ENCODE peak calls at places on chromosomes 16 and 17, in eight cellular contexts. One of them, this sample, is unnamed.

GRCh38 chr16:80931985-80932720 is 74.5 kb downstream of the CMC2 start:
- DNase-seq in RWPE1: no peak
- DNase-seq in endodermal cell: peak
- DNase-seq in IMR-90: peak
- DNase-seq in ovary: peak
- DNase-seq in body of pancreas: peak
- DNase-seq in AG04450: no peak
- DNase-seq in transverse colon: peak
- DNase-seq in this sample: peak

GRCh38 chr17:75049057-75049456 is 2.0 kb downstream of the KCTD2 start:
- DNase-seq in RWPE1: no peak
- DNase-seq in endodermal cell: no peak
- DNase-seq in IMR-90: no peak
- DNase-seq in ovary: no peak
- DNase-seq in body of pancreas: no peak
- DNase-seq in AG04450: no peak
- DNase-seq in transverse colon: no peak
- DNase-seq in this sample: no peak

GRCh38 chr17:75044716-75045115 is 2.1 kb downstream of the ATP5PD start:
- DNase-seq in RWPE1: no peak
- DNase-seq in endodermal cell: peak
- DNase-seq in IMR-90: no peak
- DNase-seq in ovary: no peak
- DNase-seq in body of pancreas: no peak
- DNase-seq in AG04450: no peak
- DNase-seq in transverse colon: no peak
- DNase-seq in this sample: no peak

GRCh38 chr16:50021509-50021908 is 3.5 kb upstream of the CNEP1R1 start:
- DNase-seq in RWPE1: no peak
- DNase-seq in endodermal cell: peak
- DNase-seq in IMR-90: no peak
- DNase-seq in ovary: no peak
- DNase-seq in body of pancreas: no peak
- DNase-seq in AG04450: no peak
- DNase-seq in transverse colon: no peak
- DNase-seq in this sample: no peak

GRCh38 chr17:5798104-5798503 is 213.8 kb upstream of the NLRP1 start:
- DNase-seq in RWPE1: no peak
- DNase-seq in endodermal cell: peak
- DNase-seq in IMR-90: no peak
- DNase-seq in ovary: no peak
- DNase-seq in body of pancreas: no peak
- DNase-seq in AG04450: no peak
- DNase-seq in transverse colon: no peak
- DNase-seq in this sample: no peak

GRCh38 chr17:8057691-8058114 is 18.8 kb downstream of the ALOX15B start:
- DNase-seq in RWPE1: peak
- DNase-seq in endodermal cell: peak
- DNase-seq in IMR-90: peak
- DNase-seq in ovary: peak
- DNase-seq in body of pancreas: peak
- DNase-seq in AG04450: peak
- DNase-seq in transverse colon: no peak
- DNase-seq in this sample: no peak

GRCh38 chr17:2837147-2837561 is 40.9 kb downstream of the RAP1GAP2 start:
- DNase-seq in RWPE1: no peak
- DNase-seq in endodermal cell: peak
- DNase-seq in IMR-90: no peak
- DNase-seq in ovary: no peak
- DNase-seq in body of pancreas: no peak
- DNase-seq in AG04450: no peak
- DNase-seq in transverse colon: no peak
- DNase-seq in this sample: no peak

GRCh38 chr16:1787056-1787321 is 4.2 kb downstream of the NUBP2 start:
- DNase-seq in RWPE1: no peak
- DNase-seq in endodermal cell: no peak
- DNase-seq in IMR-90: no peak
- DNase-seq in ovary: no peak
- DNase-seq in body of pancreas: no peak
- DNase-seq in AG04450: no peak
- DNase-seq in transverse colon: no peak
- DNase-seq in this sample: no peak

GRCh38 chr16:77599793-77600415 is 122.4 kb upstream of the NUDT7 start:
- DNase-seq in RWPE1: peak
- DNase-seq in endodermal cell: peak
- DNase-seq in IMR-90: peak
- DNase-seq in ovary: no peak
- DNase-seq in body of pancreas: peak
- DNase-seq in AG04450: no peak
- DNase-seq in transverse colon: peak
- DNase-seq in this sample: no peak

GRCh38 chr17:74288785-74289184 is 14.8 kb downstream of the DNAI2 start:
- DNase-seq in RWPE1: no peak
- DNase-seq in endodermal cell: no peak
- DNase-seq in IMR-90: no peak
- DNase-seq in ovary: no peak
- DNase-seq in body of pancreas: no peak
- DNase-seq in AG04450: no peak
- DNase-seq in transverse colon: no peak
- DNase-seq in this sample: no peak

GRCh38 chr17:75633484-75634375 is 496 bp downstream of the SMIM5 start:
- DNase-seq in RWPE1: peak
- DNase-seq in endodermal cell: peak
- DNase-seq in IMR-90: peak
- DNase-seq in ovary: peak
- DNase-seq in body of pancreas: peak
- DNase-seq in AG04450: peak
- DNase-seq in transverse colon: peak
- DNase-seq in this sample: no peak

GRCh38 chr16:59324462-59324861 is 590.3 kb upstream of the GOT2 start:
- DNase-seq in RWPE1: peak
- DNase-seq in endodermal cell: no peak
- DNase-seq in IMR-90: peak
- DNase-seq in ovary: no peak
- DNase-seq in body of pancreas: no peak
- DNase-seq in AG04450: no peak
- DNase-seq in transverse colon: no peak
- DNase-seq in this sample: no peak

DNA sequence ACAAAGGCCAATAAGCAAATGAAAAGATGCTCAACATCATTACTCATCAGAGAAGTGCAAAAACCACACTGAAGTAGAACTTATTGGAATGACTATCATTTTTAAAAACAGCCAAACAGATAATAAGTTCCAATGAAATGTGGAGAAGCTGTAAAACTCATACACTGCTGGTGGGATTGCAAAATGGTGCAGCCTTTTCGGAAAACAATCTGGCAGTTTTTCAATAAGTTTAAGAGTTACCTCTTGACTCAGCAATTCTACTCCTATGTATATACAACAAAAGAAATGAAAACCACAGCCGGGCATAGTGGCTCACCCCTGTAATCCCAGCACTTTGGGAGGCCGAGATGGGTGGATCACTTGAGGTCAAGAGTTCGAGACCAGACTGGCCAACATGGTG is 49.3 kb downstream of the AKAP10 start:
- DNase-seq in RWPE1: no peak
- DNase-seq in endodermal cell: no peak
- DNase-seq in IMR-90: peak
- DNase-seq in ovary: no peak
- DNase-seq in body of pancreas: no peak
- DNase-seq in AG04450: no peak
- DNase-seq in transverse colon: no peak
- DNase-seq in this sample: no peak
- H3K27ac ChIP-seq in RWPE1: no peak
- H3K27ac ChIP-seq in endodermal cell: no peak
- H3K27ac ChIP-seq in IMR-90: no peak
- H3K27ac ChIP-seq in ovary: no peak
- H3K27ac ChIP-seq in body of pancreas: no peak
- H3K27ac ChIP-seq in AG04450: no peak
- H3K27ac ChIP-seq in transverse colon: no peak
- H3K27ac ChIP-seq in this sample: no peak

GRCh38 chr17:47232465-47232864 is 21.2 kb upstream of the ITGB3 start:
- DNase-seq in RWPE1: no peak
- DNase-seq in endodermal cell: no peak
- DNase-seq in IMR-90: no peak
- DNase-seq in ovary: no peak
- DNase-seq in body of pancreas: no peak
- DNase-seq in AG04450: no peak
- DNase-seq in transverse colon: no peak
- DNase-seq in this sample: no peak

GRCh38 chr17:47231866-47232265 is 21.8 kb upstream of the ITGB3 start:
- DNase-seq in RWPE1: no peak
- DNase-seq in endodermal cell: no peak
- DNase-seq in IMR-90: no peak
- DNase-seq in ovary: no peak
- DNase-seq in body of pancreas: no peak
- DNase-seq in AG04450: no peak
- DNase-seq in transverse colon: no peak
- DNase-seq in this sample: no peak

GRCh38 chr17:47230864-47231263 is 21.7 kb downstream of the MYL4 start:
- DNase-seq in RWPE1: no peak
- DNase-seq in endodermal cell: no peak
- DNase-seq in IMR-90: no peak
- DNase-seq in ovary: no peak
- DNase-seq in body of pancreas: no peak
- DNase-seq in AG04450: no peak
- DNase-seq in transverse colon: no peak
- DNase-seq in this sample: no peak

GRCh38 chr17:47229535-47230443 is 20.6 kb downstream of the MYL4 start:
- DNase-seq in RWPE1: peak
- DNase-seq in endodermal cell: peak
- DNase-seq in IMR-90: peak
- DNase-seq in ovary: peak
- DNase-seq in body of pancreas: peak
- DNase-seq in AG04450: peak
- DNase-seq in transverse colon: peak
- DNase-seq in this sample: peak

DNA sequence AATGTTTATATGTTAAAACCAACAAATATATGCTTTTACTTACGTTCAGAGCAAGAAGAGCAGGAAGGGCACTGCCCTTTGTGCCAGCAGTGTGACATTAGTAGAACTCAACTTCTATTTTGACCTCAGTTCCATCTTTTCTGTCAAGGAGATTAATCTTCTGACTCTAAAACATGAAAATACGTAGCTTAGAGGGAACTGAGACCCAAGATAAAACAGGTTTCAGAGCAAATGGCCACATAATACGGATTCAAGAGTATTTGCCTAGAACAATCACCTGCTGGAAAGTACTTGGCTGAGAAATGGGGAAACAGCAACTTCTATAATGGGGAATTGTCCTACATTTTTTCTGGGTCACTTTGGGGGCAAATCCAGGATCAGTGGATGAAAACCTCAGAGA is 22.2 kb downstream of the MYL4 start:
- DNase-seq in RWPE1: no peak
- DNase-seq in endodermal cell: no peak
- DNase-seq in IMR-90: no peak
- DNase-seq in ovary: no peak
- DNase-seq in body of pancreas: no peak
- DNase-seq in AG04450: no peak
- DNase-seq in transverse colon: no peak
- DNase-seq in this sample: no peak
- H3K27ac ChIP-seq in RWPE1: no peak
- H3K27ac ChIP-seq in endodermal cell: no peak
- H3K27ac ChIP-seq in IMR-90: no peak
- H3K27ac ChIP-seq in ovary: no peak
- H3K27ac ChIP-seq in body of pancreas: no peak
- H3K27ac ChIP-seq in AG04450: no peak
- H3K27ac ChIP-seq in transverse colon: no peak
- H3K27ac ChIP-seq in this sample: no peak

DNA sequence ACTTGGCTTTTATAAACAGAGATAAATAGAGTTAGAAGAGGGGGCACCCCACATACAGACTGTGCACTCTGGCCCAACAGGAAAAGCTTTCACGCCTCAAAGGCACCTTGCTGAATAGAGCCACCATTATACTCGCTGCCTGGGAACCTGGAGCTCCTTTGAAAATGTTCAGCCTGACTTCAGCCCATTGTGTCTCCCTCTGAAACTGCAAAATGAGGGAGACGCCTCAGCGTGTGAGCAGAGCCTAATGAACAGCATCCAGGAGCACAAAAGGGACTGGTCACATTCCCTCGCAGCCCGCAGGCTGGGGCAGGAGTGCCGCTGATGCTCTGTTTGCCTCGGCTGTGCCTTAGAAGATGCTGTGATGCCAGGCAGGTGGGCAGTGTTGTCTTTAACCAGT is 46.3 kb downstream of the ABCC12 start:
- DNase-seq in RWPE1: no peak
- DNase-seq in endodermal cell: no peak
- DNase-seq in IMR-90: no peak
- DNase-seq in ovary: no peak
- DNase-seq in body of pancreas: no peak
- DNase-seq in AG04450: no peak
- DNase-seq in transverse colon: no peak
- DNase-seq in this sample: no peak
- H3K27ac ChIP-seq in RWPE1: no peak
- H3K27ac ChIP-seq in endodermal cell: peak
- H3K27ac ChIP-seq in IMR-90: no peak
- H3K27ac ChIP-seq in ovary: no peak
- H3K27ac ChIP-seq in body of pancreas: no peak
- H3K27ac ChIP-seq in AG04450: no peak
- H3K27ac ChIP-seq in transverse colon: no peak
- H3K27ac ChIP-seq in this sample: no peak

DNA sequence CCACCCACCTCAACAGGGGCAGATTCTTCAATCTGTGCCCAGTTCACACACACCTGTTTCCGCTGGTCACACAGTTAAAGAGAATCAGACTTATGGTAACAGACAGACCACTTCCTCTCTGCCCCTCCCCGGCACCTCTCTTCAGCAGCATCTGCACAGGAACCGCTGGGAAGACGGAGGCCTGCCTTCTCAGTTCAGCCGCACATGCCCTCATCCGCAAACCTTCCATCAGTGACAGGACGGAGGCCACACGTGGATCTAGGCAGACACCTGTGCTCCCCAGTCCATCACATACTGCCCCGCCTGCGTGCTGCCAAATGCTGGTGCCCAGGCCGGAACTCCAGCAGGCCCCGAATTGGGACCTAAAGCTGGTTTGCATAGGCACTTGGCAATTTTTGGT is 10.3 kb downstream of the PHB1 start:
- DNase-seq in RWPE1: no peak
- DNase-seq in endodermal cell: peak
- DNase-seq in IMR-90: no peak
- DNase-seq in ovary: no peak
- DNase-seq in body of pancreas: no peak
- DNase-seq in AG04450: no peak
- DNase-seq in transverse colon: no peak
- DNase-seq in this sample: no peak
- H3K27ac ChIP-seq in RWPE1: no peak
- H3K27ac ChIP-seq in endodermal cell: no peak
- H3K27ac ChIP-seq in IMR-90: no peak
- H3K27ac ChIP-seq in ovary: peak
- H3K27ac ChIP-seq in body of pancreas: no peak
- H3K27ac ChIP-seq in AG04450: no peak
- H3K27ac ChIP-seq in transverse colon: no peak
- H3K27ac ChIP-seq in this sample: peak